ENCODE peak calls at places on chromosomes 1 and 21, in eight cellular contexts. W, M, I, A, H, F, N and R are unnamed samples.
A peak's percentile ranks its signal among the peaks of the same experiment; 100 is the strongest.

GRCh38 chr21:38384675-38385074 is 113.6 kb downstream of the ERG start:
- DNase-seq in M (no peak), A (no peak), I (no peak), W (no peak), H (no peak), F (no peak), N (no peak), R (no peak)

GRCh38 chr1:106678661-106679060 is 377.8 kb upstream of the PRMT6 start:
- DNase-seq in A (no peak), W (no peak), F (no peak), N (no peak), M (no peak), I (no peak), H (no peak), R (no peak)

GRCh38 chr1:162197615-162198497 is 128.4 kb downstream of the NOS1AP start:
- DNase-seq in A (no peak), F (no peak), N (no peak), M (no peak), I (no peak), W (no peak), H (no peak), R (no peak)

GRCh38 chr21:45888361-45889009 is 93.1 kb upstream of the COL6A1 start:
- DNase-seq in H (no peak), M (no peak), N (no peak), I (no peak), W (no peak), F (no peak), A (no peak), R (no peak)

GRCh38 chr1:24955779-24956365 is 25.8 kb upstream of the RUNX3 start:
- DNase-seq in A (no peak), W (no peak), H (no peak), N (no peak), F (no peak), I (no peak), M (no peak), R (no peak)

GRCh38 chr1:47599777-47600176 is 161.9 kb downstream of the FOXD2 start:
- DNase-seq in M (no peak), I (no peak), H (no peak), F (no peak), W (no peak), N (no peak), A (no peak), R (no peak)

GRCh38 chr1:39960461-39960958 is 5.6 kb downstream of the MFSD2A start:
- DNase-seq in H (no peak), I (peak; percentile 42), N (no peak), F (no peak), W (peak; percentile 33), A (no peak), M (no peak), R (no peak)

GRCh38 chr1:210332719-210333398 is 4.2 kb downstream of the HHAT start:
- DNase-seq in H (no peak), A (no peak), F (no peak), I (no peak), M (peak; percentile 59), N (no peak), W (no peak), R (no peak)

GRCh38 chr1:34165422-34165921 is 442 bp upstream of the CSMD2 start:
- DNase-seq in N (no peak), F (peak; percentile 1), M (no peak), I (no peak), H (no peak), W (no peak), A (no peak), R (no peak)

GRCh38 chr1:181113061-181113695 is 24.7 kb downstream of the IER5 start:
- DNase-seq in A (no peak), H (peak; percentile 77), F (peak; percentile 34), W (no peak), I (peak; percentile 41), N (peak; percentile 68), M (no peak), R (no peak)

GRCh38 chr21:42061195-42061865 is 9.8 kb upstream of the UMODL1 start:
- DNase-seq in N (peak; percentile 52), M (no peak), A (no peak), W (peak; percentile 51), H (no peak), F (no peak), I (no peak), R (no peak)

GRCh38 chr1:30161953-30162352 is 561.4 kb downstream of the MATN1 start:
- DNase-seq in H (no peak), N (no peak), I (no peak), W (no peak), F (no peak), A (no peak), M (no peak), R (no peak)

GRCh38 chr1:27144920-27145661 is 9.8 kb downstream of the SLC9A1 start:
- DNase-seq in N (peak; percentile 62), F (peak; percentile 70), A (no peak), M (no peak), W (no peak), H (peak; percentile 87), I (no peak), R (no peak)

GRCh38 chr1:181208967-181209366 is 120.5 kb downstream of the IER5 start:
- DNase-seq in I (no peak), A (no peak), F (no peak), N (no peak), W (no peak), M (peak; percentile 35), H (no peak), R (peak; percentile 40)

GRCh38 chr1:155173478-155174333 is at the start of gene TRIM46:
- DNase-seq in I (peak; percentile 71), F (peak; percentile 50), H (peak; percentile 34), A (peak; percentile 86), N (peak; percentile 51), M (peak; percentile 75), W (no peak), R (peak; percentile 55)

GRCh38 chr1:28417441-28418277 is 48.1 kb downstream of the PHACTR4 start:
- DNase-seq in N (no peak), H (peak; percentile 65), W (no peak), A (no peak), F (peak; percentile 74), I (no peak), M (no peak), R (no peak)

GRCh38 chr21:25733859-25734653 is 648 bp downstream of the ATP5PF start:
- DNase-seq in N (no peak), H (peak; percentile 35), F (peak; percentile 27), I (no peak), W (peak; percentile 30), A (peak; percentile 6), M (no peak), R (no peak)

DNA sequence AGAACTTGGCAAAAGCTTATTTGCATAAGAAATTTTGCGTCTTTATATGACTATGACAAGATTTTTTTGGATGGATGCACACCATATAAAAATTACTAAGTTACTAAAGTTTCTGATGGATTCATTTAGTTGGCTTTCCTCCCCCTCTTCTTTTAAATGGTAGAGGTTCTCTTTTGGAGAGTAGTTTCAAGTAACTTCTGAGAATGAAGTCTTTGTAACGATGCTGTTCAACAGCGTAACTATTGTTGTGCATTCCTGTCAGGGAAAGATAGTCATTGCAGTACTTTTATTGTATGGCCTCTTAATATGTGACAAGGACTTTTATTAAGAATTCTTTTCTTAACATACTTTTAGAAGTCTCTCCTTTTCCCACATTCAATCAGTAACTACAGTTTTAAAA is 16.0 kb downstream of the NFIA start:
- DNase-seq in A (no peak), N (no peak), H (no peak), M (no peak), I (no peak), W (no peak), F (no peak), R (no peak)
- H3K9me3 ChIP-seq in A (no peaks in the 10 kb centered on the region), N (no peaks in the 10 kb centered on the region), H (no peaks in the 10 kb centered on the region), M (no peaks in the 10 kb centered on the region), I (no peaks in the 10 kb centered on the region), W (no peaks in the 10 kb centered on the region), F (no peaks in the 10 kb centered on the region), R (no peaks in the 10 kb centered on the region)

DNA sequence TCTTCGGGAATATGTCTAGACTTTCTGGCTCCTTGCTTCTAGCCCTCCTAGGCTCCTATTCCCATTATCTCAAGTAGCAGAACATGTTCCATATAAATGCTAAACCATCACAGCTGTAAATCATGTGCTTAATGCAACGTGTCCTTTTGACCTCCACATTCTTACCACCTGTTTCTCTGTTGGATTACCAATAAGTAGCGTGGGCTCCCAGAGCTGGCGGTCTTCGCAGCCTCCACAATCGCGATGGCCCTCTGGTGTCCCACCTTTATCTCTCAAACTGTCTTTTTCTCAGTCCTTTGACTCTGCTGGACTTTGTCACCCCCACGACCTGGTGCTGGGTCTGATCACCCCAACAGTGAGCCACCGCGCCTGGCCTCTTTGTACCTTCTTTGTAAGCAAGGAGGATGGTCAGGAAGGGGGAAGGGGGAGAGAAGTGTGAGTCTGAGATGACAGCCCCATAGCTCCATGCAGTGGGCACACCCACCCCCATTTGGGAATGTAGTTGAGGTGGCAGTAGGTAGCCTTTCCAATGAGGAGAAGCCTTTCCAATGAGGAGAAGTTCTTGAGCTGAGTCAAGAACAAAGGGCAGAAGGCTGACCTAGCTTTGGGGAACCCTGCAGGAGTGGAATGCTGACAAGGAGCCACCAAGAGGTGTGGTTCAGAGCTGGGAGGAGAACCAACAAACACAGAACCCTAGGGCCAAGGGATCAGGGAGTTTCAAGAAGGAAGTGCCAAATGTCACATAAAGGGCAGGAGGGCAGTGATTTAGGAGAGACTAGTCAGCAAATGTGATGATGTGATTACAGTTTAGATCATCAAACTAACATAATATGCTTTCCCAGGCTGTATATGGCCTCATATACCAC is 14.2 kb downstream of the TRAF5 start:
- DNase-seq in H (no peak), I (no peak), N (no peak), A (no peak), F (no peak), M (no peak), W (no peak), R (no peak)
- H3K4me1 ChIP-seq in H (peaks cover 5% of the 10 kb centered on the region), I (peaks cover 26% of the 10 kb centered on the region), N (no peaks in the 10 kb centered on the region), A (peaks cover 7% of the 10 kb centered on the region), F (no peaks in the 10 kb centered on the region), M (peaks cover 28% of the 10 kb centered on the region), W (no peaks in the 10 kb centered on the region), R (no peaks in the 10 kb centered on the region)

DNA sequence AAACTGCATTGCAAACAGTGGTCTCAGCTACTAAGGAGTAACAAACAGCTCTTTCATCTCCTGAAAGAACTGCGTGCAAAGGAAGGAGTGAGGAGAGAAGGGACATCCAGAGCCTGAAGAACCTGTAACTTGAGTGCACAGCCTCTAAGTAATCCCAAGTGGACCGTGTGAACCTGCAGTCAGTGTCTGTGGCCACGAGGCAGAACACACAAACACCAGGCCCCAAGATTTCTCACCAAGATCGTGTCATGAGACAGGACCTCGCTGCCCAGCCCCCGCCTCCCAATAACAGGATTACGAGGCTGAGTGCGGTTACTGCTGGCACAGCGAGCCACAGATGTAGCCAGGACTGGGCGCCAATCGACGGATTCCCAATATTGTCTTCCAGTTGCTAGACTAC is 101.3 kb upstream of the SLC25A33 start:
- DNase-seq in H (peak; percentile 53), F (peak; percentile 43), N (peak; percentile 87), I (no peak), M (peak; percentile 89), A (no peak), W (peak; percentile 34), R (peak; percentile 85)
- H3K27ac ChIP-seq in H (peak overlapping the region; percentile 75), F (no peak overlapping the region), N (peak overlapping the region; percentile 80), I (no peak overlapping the region), M (peak overlapping the region; percentile 79), A (no peak overlapping the region), W (peak overlapping the region; percentile 74), R (peak overlapping the region; percentile 75)

GRCh38 chr1:248688527-248689298 is 13.9 kb downstream of the OR14I1 start:
- DNase-seq in M (no peak), I (no peak), A (no peak), N (no peak), W (no peak), H (no peak), F (no peak), R (no peak)
- H3K9me3 ChIP-seq in M (no peaks in the 10 kb centered on the region), I (no peaks in the 10 kb centered on the region), A (no peaks in the 10 kb centered on the region), N (no peaks in the 10 kb centered on the region), W (no peaks in the 10 kb centered on the region), H (peaks cover 12% of the 10 kb centered on the region), F (peaks cover 4% of the 10 kb centered on the region), R (no peaks in the 10 kb centered on the region)

GRCh38 chr1:164764333-164764732 is 205.3 kb downstream of the PBX1 start:
- DNase-seq in I (no peak), H (peak; percentile 42), W (no peak), N (no peak), F (no peak), M (no peak), A (no peak), R (no peak)
- H3K4me1 ChIP-seq in I (no peaks in the 10 kb centered on the region), H (peaks cover 28% of the 10 kb centered on the region), W (peaks cover 14% of the 10 kb centered on the region), N (peaks cover 24% of the 10 kb centered on the region), F (peaks cover 22% of the 10 kb centered on the region), M (peaks cover 28% of the 10 kb centered on the region), A (peaks cover 4% of the 10 kb centered on the region), R (no peaks in the 10 kb centered on the region)